ENCODE peak calls at places on chromosomes 12 and 14, in nine cellular contexts. B, I, Q, M, Y, N, H, U and L are unnamed samples.
A peak's percentile ranks its signal among the peaks of the same experiment; 100 is the strongest.

GRCh38 chr12:67354322-67354721 is 85.2 kb downstream of the CAND1 start:
- DNase-seq in Y (no peak), N (no peak), M (no peak), H (no peak), I (no peak), U (no peak), B (no peak), Q (no peak), L (no peak)

GRCh38 chr12:29944269-29945000 is 160.7 kb upstream of the TMTC1 start:
- DNase-seq in N (no peak), U (peak; percentile 2), Q (no peak), B (no peak), Y (no peak), I (no peak), H (no peak), M (no peak), L (no peak)

GRCh38 chr12:7588703-7589329 is 76.9 kb downstream of the APOBEC1 start:
- DNase-seq in I (peak; percentile 27), B (peak; percentile 46), U (peak; percentile 58), H (no peak), Q (no peak), Y (peak; percentile 62), M (no peak), N (no peak), L (peak; percentile 67)

GRCh38 chr12:39503445-39503844 is 60.5 kb upstream of the KIF21A start:
- DNase-seq in U (peak; percentile 76), Y (peak; percentile 8), N (no peak), Q (no peak), I (peak; percentile 39), H (no peak), B (peak; percentile 21), M (no peak), L (peak; percentile 2)

GRCh38 chr12:617304-617915 is 45.8 kb downstream of the NINJ2 start:
- DNase-seq in U (no peak), I (peak; percentile 10), N (peak; percentile 59), Y (no peak), H (no peak), Q (no peak), B (no peak), M (no peak), L (no peak)

GRCh38 chr14:20760950-20761349 is 7.3 kb upstream of the EDDM3B start:
- DNase-seq in M (no peak), Y (no peak), N (no peak), B (no peak), Q (no peak), H (no peak), U (peak; percentile 39), I (no peak), L (no peak)

GRCh38 chr12:100295764-100296555 is 29.0 kb downstream of the SCYL2 start:
- DNase-seq in Q (no peak), H (no peak), U (peak; percentile 17), N (no peak), Y (peak; percentile 42), M (no peak), I (no peak), B (no peak), L (no peak)

GRCh38 chr12:82314406-82314892 is 43.7 kb downstream of the CCDC59 start:
- DNase-seq in U (peak; percentile 86), M (no peak), Y (no peak), B (no peak), N (no peak), H (no peak), I (no peak), Q (no peak), L (no peak)

GRCh38 chr12:39619316-39619659 is 315 bp downstream of the ABCD2 start:
- DNase-seq in N (no peak), M (no peak), Q (no peak), Y (no peak), B (no peak), I (no peak), H (peak; percentile 82), U (peak; percentile 5), L (no peak)

GRCh38 chr12:112906712-112907414 is at the start of gene OAS1:
- DNase-seq in I (peak; percentile 40), N (no peak), Y (peak; percentile 41), U (peak; percentile 70), M (no peak), B (peak; percentile 21), H (peak; percentile 40), Q (no peak), L (peak; percentile 55)

GRCh38 chr12:47212701-47213039 is 132.9 kb upstream of the AMIGO2 start:
- DNase-seq in Q (no peak), N (no peak), U (no peak), I (no peak), H (no peak), B (no peak), M (no peak), Y (no peak), L (no peak)

GRCh38 chr14:68637106-68638021 is 155.5 kb downstream of the ZFP36L1 start:
- DNase-seq in N (no peak), I (peak; percentile 33), H (peak; percentile 31), B (no peak), Q (no peak), U (peak; percentile 14), M (no peak), Y (peak; percentile 66), L (peak; percentile 45)

GRCh38 chr12:25769076-25769945 is 189.2 kb upstream of the RASSF8 start:
- DNase-seq in B (no peak), Q (no peak), H (no peak), I (peak; percentile 81), M (no peak), N (no peak), U (peak; percentile 87), Y (peak; percentile 78), L (peak; percentile 60)

GRCh38 chr14:58821421-58821820 is 183.7 kb downstream of the DACT1 start:
- DNase-seq in Q (no peak), Y (no peak), N (no peak), B (no peak), H (no peak), U (peak; percentile 55), I (no peak), M (no peak), L (no peak)

GRCh38 chr14:45252356-45253069 is 489 bp downstream of the MIS18BP1 start:
- DNase-seq in H (no peak), M (no peak), B (no peak), Q (no peak), N (no peak), Y (no peak), U (peak; percentile 35), I (no peak), L (no peak)

GRCh38 chr14:52840916-52841315 is 49.5 kb upstream of the GNPNAT1 start:
- DNase-seq in M (no peak), H (peak; percentile 34), U (peak; percentile 76), B (no peak), I (peak; percentile 57), N (peak; percentile 39), Y (peak; percentile 76), Q (no peak), L (peak; percentile 56)

GRCh38 chr12:78778339-78778738 is 86.2 kb upstream of the SYT1 start:
- DNase-seq in N (no peak), Q (no peak), I (no peak), B (no peak), Y (no peak), U (peak; percentile 4), H (no peak), M (no peak), L (no peak)

GRCh38 chr14:101112351-101113107 is 209.0 kb upstream of the RTL1 start:
- DNase-seq in U (no peak), I (no peak), M (no peak), H (no peak), Q (no peak), B (no peak), Y (no peak), N (no peak), L (no peak)

GRCh38 chr14:34449819-34450541 is 12.1 kb downstream of the SPTSSA start:
- DNase-seq in B (no peak), Q (no peak), Y (no peak), M (no peak), H (no peak), N (no peak), I (no peak), U (no peak), L (no peak)

GRCh38 chr12:118237908-118238307 is 102.0 kb downstream of the PEBP1 start:
- DNase-seq in U (peak; percentile 94), M (no peak), N (no peak), I (peak; percentile 45), H (no peak), Q (no peak), B (no peak), Y (peak; percentile 6), L (peak; percentile 67)

GRCh38 chr14:95515523-95516517 is 630 bp downstream of the SYNE3 start:
- DNase-seq in N (peak; percentile 79), H (no peak), Q (peak; percentile 80), M (peak; percentile 75), I (no peak), Y (peak; percentile 58), U (peak; percentile 26), B (peak; percentile 83), L (no peak)

GRCh38 chr14:68020999-68021663 is 201.6 kb downstream of the RAD51B start:
- DNase-seq in N (no peak), I (no peak), U (no peak), H (no peak), Q (no peak), Y (no peak), M (no peak), B (no peak), L (no peak)

GRCh38 chr14:101066826-101067508 is 163.4 kb upstream of the RTL1 start:
- DNase-seq in Y (no peak), H (no peak), U (no peak), B (no peak), N (no peak), M (no peak), Q (no peak), I (no peak), L (no peak)

GRCh38 chr14:56004807-56005579 is 113.2 kb upstream of the PELI2 start:
- DNase-seq in N (peak; percentile 45), I (peak; percentile 85), Y (peak; percentile 75), U (peak; percentile 4), H (peak; percentile 5), B (no peak), Q (no peak), M (no peak), L (peak; percentile 89)

GRCh38 chr14:104876251-104876699 is 11.2 kb downstream of the CEP170B start:
- DNase-seq in N (peak; percentile 16), U (peak; percentile 71), Q (no peak), M (no peak), B (peak; percentile 86), I (no peak), Y (peak; percentile 73), H (no peak), L (peak; percentile 12)

GRCh38 chr12:83710851-83711250 is 1024.1 kb downstream of the TMTC2 start:
- DNase-seq in H (no peak), M (no peak), U (no peak), I (no peak), Y (no peak), N (no peak), Q (no peak), B (no peak), L (no peak)

GRCh38 chr12:109069307-109070231 is 17.2 kb downstream of the USP30 start:
- DNase-seq in Q (no peak), I (no peak), H (no peak), M (no peak), Y (no peak), B (peak; percentile 68), N (no peak), U (no peak), L (no peak)